ENCODE peak calls at places on chromosomes 16 and 17, in five cellular contexts. R is ovary, G is esophagus squamous epithelium, B is heart left ventricle, E is breast epithelium. V is an unnamed sample.
A peak's percentile ranks its signal among the peaks of the same experiment; 100 is the strongest.

GRCh38 chr17:53791551-53791950 is 31.2 kb upstream of the KIF2B start:
- DNase-seq in R (no peak), G (no peak), B (no peak), E (no peak), V (no peak)

GRCh38 chr16:21314339-21314738 is 36.2 kb upstream of the CRYM start:
- DNase-seq in G (no peak), B (no peak), R (no peak), E (no peak), V (no peak)

GRCh38 chr16:84186685-84187437 is at the start of gene TAF1C:
- DNase-seq in B (peak; percentile 90), E (peak; percentile 90), R (peak; percentile 95), G (peak; percentile 72), V (peak; percentile 94)

GRCh38 chr17:41775394-41776226 is 10.9 kb downstream of the JUP start:
- DNase-seq in G (no peak), R (no peak), B (peak; percentile 64), E (no peak), V (no peak)

GRCh38 chr17:43171761-43172487 is 910 bp downstream of the NBR1 start:
- DNase-seq in G (no peak), B (peak; percentile 59), E (peak; percentile 52), R (peak; percentile 38), V (peak; percentile 79)

GRCh38 chr16:72739577-72739976 is 308.4 kb downstream of the ZFHX3 start:
- DNase-seq in B (no peak), E (no peak), R (no peak), G (no peak), V (no peak)

GRCh38 chr17:66432558-66432957 is 130.1 kb downstream of the PRKCA start:
- DNase-seq in G (no peak), E (no peak), R (no peak), B (no peak), V (no peak)

GRCh38 chr17:78474631-78475146 is 96.2 kb downstream of the PGS1 start:
- DNase-seq in B (no peak), R (no peak), G (no peak), E (no peak), V (no peak)

GRCh38 chr17:63626551-63627228 is 4.5 kb downstream of the MAP3K3 start:
- DNase-seq in B (no peak), G (no peak), R (no peak), E (no peak), V (no peak)

GRCh38 chr17:58330997-58331814 is 2.6 kb upstream of the TSPOAP1 start:
- DNase-seq in E (no peak), B (peak; percentile 42), R (no peak), G (no peak), V (no peak)

GRCh38 chr16:21277927-21278706 is at the start of gene CRYM:
- DNase-seq in G (no peak), R (peak; percentile 65), E (peak; percentile 32), B (peak; percentile 66), V (peak; percentile 76)

GRCh38 chr17:3885970-3886369 is 6.9 kb downstream of the CAMKK1 start:
- DNase-seq in B (no peak), R (peak; percentile 17), E (no peak), G (no peak), V (no peak)

GRCh38 chr16:88982286-88983084 is 5.5 kb upstream of the CBFA2T3 start:
- DNase-seq in B (no peak), E (no peak), R (no peak), G (no peak), V (no peak)

GRCh38 chr16:88985521-88985920 is 8.5 kb upstream of the CBFA2T3 start:
- DNase-seq in B (no peak), R (no peak), E (no peak), G (no peak), V (no peak)

GRCh38 chr16:88983157-88983556 is 6.2 kb upstream of the CBFA2T3 start:
- DNase-seq in R (no peak), G (no peak), E (no peak), B (no peak), V (no peak)

GRCh38 chr16:88979616-88980015 is 2.6 kb upstream of the CBFA2T3 start:
- DNase-seq in G (no peak), E (no peak), R (no peak), B (no peak), V (no peak)

DNA sequence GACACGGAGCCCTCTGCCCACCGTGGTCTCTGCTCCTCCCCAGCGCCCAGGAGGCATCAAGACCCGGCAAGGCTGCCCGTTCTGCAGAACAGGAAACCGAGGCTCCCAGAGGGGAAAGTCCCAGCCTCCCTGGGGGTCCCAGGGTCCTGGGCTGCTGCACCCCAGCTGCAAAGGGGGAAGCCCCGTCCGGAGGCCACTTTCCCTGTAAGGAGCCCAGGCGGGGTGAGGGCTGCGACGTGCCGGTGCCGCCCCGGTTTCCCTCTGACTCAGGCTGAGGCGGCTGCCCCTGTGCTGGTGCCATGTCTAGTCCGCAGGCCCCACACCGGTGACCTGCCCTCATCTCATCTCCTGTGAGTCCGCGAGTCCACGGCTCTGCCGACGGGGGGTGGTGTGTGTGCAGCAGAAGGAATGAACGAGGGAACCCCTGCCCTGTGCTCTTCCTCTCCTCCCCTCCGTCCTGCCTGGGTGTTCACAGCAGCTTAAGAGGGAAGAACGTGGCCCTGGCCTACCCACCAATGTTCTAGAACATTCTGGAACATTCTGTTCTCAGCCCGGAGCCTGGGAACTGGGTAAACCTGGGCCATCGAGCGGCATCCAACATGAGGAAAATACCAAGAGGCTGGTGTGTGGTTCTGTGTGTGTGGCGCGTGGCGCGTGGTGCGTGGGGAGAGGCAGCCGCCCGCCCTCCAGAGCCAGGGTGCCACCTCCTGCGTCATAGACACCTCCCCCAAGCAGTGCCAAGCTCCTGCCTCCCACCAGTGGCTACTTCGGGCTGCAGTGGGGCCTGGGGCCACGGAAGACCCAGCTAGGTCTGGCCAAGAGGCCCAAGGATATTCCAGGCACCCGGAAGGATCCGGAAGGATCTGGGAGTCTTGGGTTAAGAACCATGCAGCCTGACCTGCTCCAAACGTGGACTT is 7.0 kb upstream of the CBFA2T3 start:
- DNase-seq in E (no peak), B (no peak), G (no peak), R (no peak), V (no peak)
- H3K27ac ChIP-seq in E (no peak overlapping the region), B (no peak overlapping the region), G (no peak overlapping the region), R (no peak overlapping the region), V (no peak overlapping the region)

DNA sequence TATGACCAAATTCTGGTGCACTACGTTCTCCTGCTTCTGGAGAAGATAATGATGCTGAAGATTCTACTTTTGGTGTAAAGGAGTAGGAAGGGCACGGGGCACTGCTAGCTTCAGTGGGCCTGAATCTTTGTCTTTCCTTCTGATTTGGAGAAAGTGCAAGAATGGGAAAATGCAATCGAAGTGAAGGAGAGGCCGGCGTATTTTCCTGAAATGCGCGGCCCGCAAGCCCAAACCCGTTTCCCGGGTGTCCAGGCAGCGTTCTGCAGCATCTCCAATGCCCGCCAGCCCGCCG is 372 bp upstream of the NDE1 start:
- DNase-seq in G (no peak), B (no peak), E (no peak), R (no peak), V (no peak)
- TF ChIP-seq POLR2A in G (no peak), B (no peak), E (no peak), R (no peak), V (no peak)

GRCh38 chr16:88349153-88349902 is 33.4 kb upstream of the ZNF469 start:
- DNase-seq in B (no peak), G (no peak), E (no peak), R (no peak), V (no peak)
- H3K27ac ChIP-seq in B (no peak overlapping the region), G (no peak overlapping the region), E (no peak overlapping the region), R (no peak overlapping the region), V (no peak overlapping the region)

GRCh38 chr17:4948997-4949320 is 629 bp upstream of the PFN1 start:
- DNase-seq in B (peak; percentile 88), E (peak; percentile 70), G (no peak), R (peak; percentile 87), V (peak; percentile 77)

GRCh38 chr17:4948166-4948996 is at the start of gene PFN1:
- DNase-seq in G (peak; percentile 80), E (peak; percentile 92), B (peak; percentile 92), R (peak; percentile 87), V (peak; percentile 94)

GRCh38 chr17:4950757-4951204 is at the start of gene ENO3:
- DNase-seq in E (no peak), B (no peak), G (no peak), R (peak; percentile 61), V (no peak)

GRCh38 chr17:4950075-4950756 is 703 bp upstream of the ENO3 start:
- DNase-seq in R (peak; percentile 74), G (no peak), B (peak; percentile 75), E (no peak), V (peak; percentile 59)

GRCh38 chr17:4949321-4950074 is 1.2 kb upstream of the PFN1 start:
- DNase-seq in R (peak; percentile 81), E (peak; percentile 59), B (peak; percentile 77), G (peak; percentile 46), V (peak; percentile 72)
- TF ChIP-seq POLR2A in R (no peak), E (no peak), B (no peak), G (no peak), V (no peak)

GRCh38 chr17:38674749-38675615 is at the start of gene EPOP:
- DNase-seq in G (peak; percentile 35), E (peak; percentile 85), R (peak; percentile 84), B (peak; percentile 85), V (peak; percentile 87)
- H3K27ac ChIP-seq in G (peak within 1 kb of the TSS; percentile 58), E (peak within 1 kb of the TSS; percentile 64), R (no peak within 1 kb of the TSS), B (no peak within 1 kb of the TSS), V (peak within 1 kb of the TSS; percentile 55)

GRCh38 chr17:48064638-48065037 is 16.5 kb downstream of the NFE2L1 start:
- DNase-seq in B (no peak), G (no peak), R (no peak), E (no peak), V (no peak)

GRCh38 chr17:48068491-48068961 is 20.4 kb downstream of the NFE2L1 start:
- DNase-seq in B (no peak), R (no peak), G (no peak), E (no peak), V (no peak)

GRCh38 chr17:48067245-48067644 is 19.1 kb downstream of the NFE2L1 start:
- DNase-seq in R (no peak), E (no peak), B (no peak), G (no peak), V (no peak)

GRCh38 chr17:48066192-48066591 is 18.0 kb downstream of the NFE2L1 start:
- DNase-seq in E (no peak), G (no peak), B (no peak), R (no peak), V (no peak)

DNA sequence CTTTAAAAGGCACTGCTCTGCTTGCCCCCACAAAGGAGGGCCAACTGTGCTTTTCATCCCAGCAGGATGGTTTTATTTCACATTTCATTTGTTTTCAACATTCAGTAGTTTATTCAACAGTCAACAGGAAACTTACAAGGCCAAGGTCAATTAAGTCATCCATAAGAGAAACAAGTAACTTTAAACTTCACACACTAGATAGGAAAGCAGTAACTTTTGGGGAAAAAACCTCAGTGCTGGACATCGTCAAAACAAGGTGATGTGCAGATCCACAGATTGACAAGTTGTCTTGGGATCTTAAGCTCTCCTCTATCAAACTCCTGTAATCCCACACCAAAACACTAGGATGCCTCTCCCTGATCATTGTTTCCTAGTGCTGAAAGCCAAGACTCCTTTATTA is 18.5 kb downstream of the NFE2L1 start:
- DNase-seq in E (no peak), G (no peak), R (no peak), B (no peak), V (no peak)
- TF ChIP-seq POLR2A in E (no peak), G (no peak), R (no peak), B (no peak), V (no peak)

DNA sequence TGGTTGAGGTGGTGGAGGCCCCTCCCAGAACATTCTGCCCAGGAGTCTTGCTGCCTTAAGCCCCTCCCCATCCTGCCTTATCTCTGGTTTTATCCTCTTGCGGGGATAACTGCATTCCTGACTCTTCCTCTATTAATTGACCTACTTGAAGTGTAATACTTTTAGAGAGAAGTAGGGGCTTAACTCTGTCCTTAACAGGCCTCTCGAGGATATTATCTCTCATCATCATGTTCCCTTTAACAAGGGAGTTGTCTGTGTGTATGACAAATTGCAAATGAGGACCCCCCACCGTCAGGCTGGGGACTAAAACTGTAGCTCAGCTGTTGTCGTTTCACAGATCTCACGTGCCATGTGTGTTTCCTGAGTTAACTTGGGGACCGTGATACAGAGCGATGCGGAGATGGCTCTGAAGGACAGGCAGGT is 106.1 kb downstream of the RPTOR start:
- DNase-seq in E (no peak), R (no peak), B (no peak), G (no peak), V (no peak)
- H3K27ac ChIP-seq in E (no peak overlapping the region), R (no peak overlapping the region), B (peak overlapping the region; percentile 42), G (no peak overlapping the region), V (no peak overlapping the region)